ENCODE peak calls at places on chromosomes 12 and 14, in five cellular contexts. W, A, K, M and D are unnamed samples.

GRCh38 chr14:93078830-93079229 is 36.9 kb downstream of the ITPK1 start:
- DNase-seq in W (no peak), A (no peak), K (no peak), M (peak; percentile 62), D (peak; percentile 29)

GRCh38 chr14:105355850-105356604 is 41.5 kb downstream of the PACS2 start:
- DNase-seq in W (no peak), A (no peak), K (no peak), M (no peak), D (no peak)

GRCh38 chr14:77738559-77739250 is 22.3 kb downstream of the SNW1 start:
- DNase-seq in W (no peak), A (no peak), K (no peak), M (peak; percentile 40), D (no peak)

GRCh38 chr12:52262286-52262685 is 12.2 kb upstream of the KRT86 start:
- DNase-seq in W (no peak), A (no peak), K (no peak), M (no peak), D (no peak)

GRCh38 chr14:32468955-32469354 is 139.9 kb downstream of the AKAP6 start:
- DNase-seq in W (no peak), A (no peak), K (no peak), M (peak; percentile 77), D (peak; percentile 86)

GRCh38 chr14:93231129-93231979 is 24.3 kb downstream of the UBR7 start:
- DNase-seq in W (no peak), A (no peak), K (no peak), M (peak; percentile 51), D (no peak)

GRCh38 chr12:12715459-12716150 is 1.6 kb upstream of the CDKN1B start:
- DNase-seq in W (no peak), A (no peak), K (no peak), M (no peak), D (no peak)

GRCh38 chr12:46798648-46799047 is 27.1 kb downstream of the SLC38A4 start:
- DNase-seq in W (no peak), A (no peak), K (no peak), M (no peak), D (no peak)

GRCh38 chr12:46380881-46381280 is 8.3 kb upstream of the SLC38A2 start:
- DNase-seq in W (no peak), A (no peak), K (no peak), M (no peak), D (peak; percentile 89)

GRCh38 chr14:52801014-52801708 is 9.8 kb upstream of the GNPNAT1 start:
- DNase-seq in W (no peak), A (no peak), K (peak; percentile 32), M (peak; percentile 83), D (peak; percentile 58)

GRCh38 chr12:47277972-47278448 is 198.3 kb upstream of the AMIGO2 start:
- DNase-seq in W (no peak), A (no peak), K (no peak), M (peak; percentile 81), D (peak; percentile 94)

GRCh38 chr12:33439587-33440011 is at the start of gene SYT10:
- DNase-seq in W (peak; percentile 69), A (no peak), K (no peak), M (no peak), D (peak; percentile 81)

GRCh38 chr12:39230086-39230485 is 212.8 kb downstream of the KIF21A start:
- DNase-seq in W (no peak), A (no peak), K (no peak), M (peak; percentile 1), D (no peak)

GRCh38 chr12:118337194-118337838 is 35.4 kb downstream of the TAOK3 start:
- DNase-seq in W (no peak), A (no peak), K (no peak), M (peak; percentile 49), D (peak; percentile 52)

GRCh38 chr12:106918746-106919145 is 37.0 kb upstream of the TMEM263 start:
- DNase-seq in W (peak; percentile 64), A (no peak), K (no peak), M (peak; percentile 13), D (peak; percentile 30)

GRCh38 chr12:130792926-130793849 is 45.9 kb downstream of the STX2 start:
- DNase-seq in W (no peak), A (no peak), K (no peak), M (no peak), D (peak; percentile 48)

GRCh38 chr14:68140801-68141200 is 321.2 kb downstream of the RAD51B start:
- DNase-seq in W (no peak), A (no peak), K (no peak), M (no peak), D (no peak)
- H3K27ac ChIP-seq in W (no peak overlapping the region), A (no peak overlapping the region), K (peak overlapping the region; percentile 76), M (peak overlapping the region; percentile 91), D (no peak overlapping the region)

DNA sequence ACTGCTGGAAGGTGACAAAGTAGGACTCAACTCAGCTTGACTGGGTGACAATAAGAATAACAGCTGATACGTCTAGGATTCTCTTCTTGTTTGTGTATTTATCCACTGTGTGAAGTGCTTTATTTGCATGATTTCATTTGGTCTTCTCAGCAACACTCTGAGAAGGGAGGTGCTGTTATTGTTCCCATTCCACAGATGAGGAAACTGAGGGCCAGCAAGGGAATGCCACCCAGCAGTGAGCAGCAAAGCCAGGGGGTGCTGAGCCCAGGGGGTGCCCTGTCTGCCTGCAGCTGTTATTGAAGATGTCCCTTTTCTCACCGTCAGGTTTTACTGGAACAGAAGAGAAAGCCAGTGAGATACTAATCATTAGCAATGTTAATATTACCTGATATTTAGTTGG is 62.8 kb downstream of the RNFT2 start:
- DNase-seq in W (no peak), A (no peak), K (no peak), M (no peak), D (no peak)
- H3K27ac ChIP-seq in W (no peak overlapping the region), A (no peak overlapping the region), K (no peak overlapping the region), M (no peak overlapping the region), D (no peak overlapping the region)

DNA sequence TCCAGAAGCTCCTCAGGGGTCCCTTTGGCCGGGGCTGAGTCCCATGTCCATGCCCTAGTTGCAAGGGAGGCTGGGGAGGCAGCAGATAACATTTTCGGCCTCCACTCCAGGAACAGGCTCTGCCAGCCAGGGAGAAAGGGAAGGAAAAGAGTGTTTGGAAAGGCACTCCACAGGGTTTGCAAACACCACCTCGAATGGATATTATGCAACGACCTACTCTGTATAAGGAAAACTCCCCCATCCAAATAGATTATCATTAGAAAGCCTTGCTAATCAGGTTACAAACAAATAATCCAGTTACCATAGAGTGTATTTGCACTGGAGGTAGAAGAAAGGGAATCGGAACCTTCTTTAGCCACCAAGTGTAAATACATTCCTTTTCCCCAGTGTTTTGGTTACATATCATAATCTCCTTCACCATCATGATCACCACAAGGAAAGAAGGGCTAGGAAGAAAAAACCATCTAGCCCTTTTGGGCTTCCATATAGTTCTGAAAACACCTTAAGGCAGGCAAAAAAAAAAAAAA is 40.4 kb downstream of the TMCC3 start:
- DNase-seq in W (no peak), A (no peak), K (no peak), M (no peak), D (no peak)
- H3K27ac ChIP-seq in W (no peak overlapping the region), A (no peak overlapping the region), K (no peak overlapping the region), M (no peak overlapping the region), D (no peak overlapping the region)

GRCh38 chr12:76634074-76634570 is 74.6 kb upstream of the OSBPL8 start:
- DNase-seq in W (no peak), A (no peak), K (no peak), M (no peak), D (no peak)
- H3K27ac ChIP-seq in W (no peak overlapping the region), A (no peak overlapping the region), K (no peak overlapping the region), M (no peak overlapping the region), D (no peak overlapping the region)